ENCODE peak calls at places on chromosomes 2 and 18, in nine cellular contexts. M is upper lobe of right lung, Q is IMR-90, Z is mucosa of descending colon, V is NB4, X is bronchial epithelial cell, F is thoracic aorta, J is psoas muscle, I is BE2C. K is an unnamed sample.

GRCh38 chr18:32049393-32050161 is 31.0 kb downstream of the RNF125 start:
- DNase-seq in M (peak), Q (no peak), Z (peak), V (peak), X (peak), F (no peak), J (peak), I (no peak), K (peak)

GRCh38 chr18:1014496-1014895 is 109.8 kb downstream of the ADCYAP1 start:
- DNase-seq in M (no peak), Q (no peak), Z (no peak), V (no peak), X (no peak), F (no peak), J (no peak), I (peak), K (no peak)

GRCh38 chr2:239271471-239272255 is 129.2 kb downstream of the HDAC4 start:
- DNase-seq in M (no peak), Q (no peak), Z (no peak), V (no peak), X (no peak), F (no peak), J (no peak), I (no peak), K (no peak)

GRCh38 chr2:209977386-209978239 is 24.8 kb upstream of the RPE start:
- DNase-seq in M (no peak), Q (peak), Z (no peak), V (peak), X (peak), F (no peak), J (no peak), I (no peak), K (peak)

GRCh38 chr2:228731517-228731916 is 539.6 kb downstream of the PID1 start:
- DNase-seq in M (no peak), Q (peak), Z (no peak), V (no peak), X (peak), F (peak), J (no peak), I (no peak), K (no peak)

GRCh38 chr2:215929602-215930335 is 83.6 kb downstream of the MREG start:
- DNase-seq in M (no peak), Q (peak), Z (no peak), V (peak), X (peak), F (no peak), J (no peak), I (no peak), K (no peak)

GRCh38 chr2:120436885-120437603 is 91.1 kb downstream of the INHBB start:
- DNase-seq in M (no peak), Q (peak), Z (peak), V (peak), X (peak), F (no peak), J (no peak), I (no peak), K (peak)

GRCh38 chr2:165277295-165277694 is 38.1 kb downstream of the SCN2A start:
- DNase-seq in M (no peak), Q (peak), Z (no peak), V (no peak), X (peak), F (no peak), J (no peak), I (no peak), K (no peak)

GRCh38 chr2:172446524-172447063 is 19.2 kb downstream of the ITGA6 start:
- DNase-seq in M (no peak), Q (no peak), Z (no peak), V (no peak), X (peak), F (no peak), J (no peak), I (no peak), K (peak)

GRCh38 chr18:7839548-7839947 is 272.4 kb downstream of the PTPRM start:
- DNase-seq in M (no peak), Q (no peak), Z (no peak), V (no peak), X (no peak), F (no peak), J (no peak), I (no peak), K (no peak)

GRCh38 chr2:43453771-43454170 is 142.1 kb downstream of the THADA start:
- DNase-seq in M (no peak), Q (no peak), Z (no peak), V (no peak), X (no peak), F (no peak), J (no peak), I (no peak), K (no peak)

GRCh38 chr18:46497129-46497528 is 159.9 kb downstream of the LOXHD1 start:
- DNase-seq in M (no peak), Q (no peak), Z (peak), V (peak), X (peak), F (no peak), J (no peak), I (no peak), K (no peak)

GRCh38 chr2:65353927-65354326 is 78.5 kb downstream of the SPRED2 start:
- DNase-seq in M (no peak), Q (no peak), Z (peak), V (no peak), X (no peak), F (no peak), J (no peak), I (no peak), K (peak)

GRCh38 chr2:230793573-230794359 is 71.0 kb upstream of the ITM2C start:
- DNase-seq in M (no peak), Q (peak), Z (peak), V (peak), X (peak), F (peak), J (peak), I (no peak), K (peak)

GRCh38 chr2:106869512-106870276 is 16.3 kb downstream of the ST6GAL2 start:
- DNase-seq in M (no peak), Q (no peak), Z (no peak), V (no peak), X (no peak), F (no peak), J (no peak), I (no peak), K (no peak)

GRCh38 chr18:11053293-11053692 is 96.1 kb downstream of the PIEZO2 start:
- DNase-seq in M (no peak), Q (no peak), Z (no peak), V (no peak), X (no peak), F (no peak), J (no peak), I (no peak), K (no peak)

GRCh38 chr2:224909885-224910517 is 132.3 kb downstream of the DOCK10 start:
- DNase-seq in M (peak), Q (peak), Z (no peak), V (peak), X (peak), F (no peak), J (peak), I (no peak), K (no peak)

GRCh38 chr2:201969938-201970785 is 63.5 kb upstream of the FZD7 start:
- DNase-seq in M (no peak), Q (peak), Z (no peak), V (peak), X (no peak), F (no peak), J (no peak), I (no peak), K (no peak)

GRCh38 chr2:119408221-119408619 is 23.4 kb upstream of the TMEM37 start:
- DNase-seq in M (no peak), Q (no peak), Z (no peak), V (no peak), X (no peak), F (no peak), J (no peak), I (no peak), K (peak)

GRCh38 chr2:235232474-235233435 is 261.1 kb upstream of the AGAP1 start:
- DNase-seq in M (no peak), Q (no peak), Z (no peak), V (no peak), X (no peak), F (no peak), J (no peak), I (no peak), K (no peak)

GRCh38 chr2:111941531-111941930 is 43.1 kb downstream of the MERTK start:
- DNase-seq in M (no peak), Q (no peak), Z (no peak), V (no peak), X (no peak), F (no peak), J (no peak), I (no peak), K (no peak)

GRCh38 chr2:85438291-85439110 is 20.0 kb downstream of the SH2D6 start:
- DNase-seq in M (peak), Q (no peak), Z (no peak), V (peak), X (no peak), F (no peak), J (peak), I (peak), K (no peak)

GRCh38 chr2:69975136-69975852 is 13.9 kb upstream of the ASPRV1 start:
- DNase-seq in M (no peak), Q (no peak), Z (no peak), V (no peak), X (no peak), F (no peak), J (no peak), I (no peak), K (no peak)

GRCh38 chr18:32552421-32553030 is 81.8 kb upstream of the GAREM1 start:
- DNase-seq in M (no peak), Q (peak), Z (peak), V (peak), X (peak), F (peak), J (no peak), I (peak), K (peak)

GRCh38 chr2:102048465-102048864 is 56.7 kb downstream of the IL1R2 start:
- DNase-seq in M (no peak), Q (peak), Z (no peak), V (no peak), X (no peak), F (no peak), J (peak), I (no peak), K (no peak)

GRCh38 chr2:11681722-11682589 is 12.0 kb upstream of the NTSR2 start:
- DNase-seq in M (no peak), Q (no peak), Z (peak), V (peak), X (peak), F (no peak), J (peak), I (peak), K (peak)

GRCh38 chr2:196957442-196957841 is 30.9 kb upstream of the PGAP1 start:
- DNase-seq in M (no peak), Q (no peak), Z (no peak), V (no peak), X (no peak), F (no peak), J (no peak), I (no peak), K (no peak)

GRCh38 chr2:46163804-46164569 is 133.2 kb upstream of the EPAS1 start:
- DNase-seq in M (no peak), Q (peak), Z (peak), V (no peak), X (peak), F (no peak), J (no peak), I (no peak), K (no peak)

GRCh38 chr2:104378853-104379374 is 475.0 kb upstream of the POU3F3 start:
- DNase-seq in M (no peak), Q (no peak), Z (peak), V (peak), X (no peak), F (no peak), J (no peak), I (peak), K (peak)

GRCh38 chr2:109209941-109210340 is 80.9 kb downstream of the SH3RF3 start:
- DNase-seq in M (no peak), Q (no peak), Z (no peak), V (no peak), X (no peak), F (no peak), J (no peak), I (no peak), K (no peak)

GRCh38 chr2:66428986-66429612 is 5.8 kb upstream of the MEIS1 start:
- DNase-seq in M (no peak), Q (peak), Z (peak), V (peak), X (peak), F (no peak), J (no peak), I (no peak), K (peak)

GRCh38 chr18:63590368-63590767 is 3.2 kb downstream of the SERPINB13 start:
- DNase-seq in M (peak), Q (no peak), Z (no peak), V (peak), X (no peak), F (no peak), J (no peak), I (no peak), K (no peak)

GRCh38 chr2:6027066-6027465 is 334.9 kb downstream of the SOX11 start:
- DNase-seq in M (no peak), Q (no peak), Z (no peak), V (no peak), X (no peak), F (no peak), J (no peak), I (no peak), K (no peak)

GRCh38 chr2:232336241-232336736 is 42.3 kb upstream of the ALPP start:
- DNase-seq in M (peak), Q (no peak), Z (no peak), V (no peak), X (no peak), F (no peak), J (peak), I (no peak), K (no peak)

GRCh38 chr2:6186332-6187100 is 494.3 kb downstream of the SOX11 start:
- DNase-seq in M (no peak), Q (peak), Z (peak), V (no peak), X (peak), F (no peak), J (no peak), I (peak), K (peak)

GRCh38 chr2:143551946-143552655 is 422.9 kb downstream of the ARHGAP15 start:
- DNase-seq in M (no peak), Q (no peak), Z (no peak), V (no peak), X (no peak), F (no peak), J (no peak), I (no peak), K (no peak)

GRCh38 chr18:58947136-58947732 is 82.6 kb downstream of the ZNF532 start:
- DNase-seq in M (no peak), Q (no peak), Z (no peak), V (no peak), X (no peak), F (no peak), J (no peak), I (no peak), K (no peak)

GRCh38 chr2:106932644-106933043 is 46.7 kb upstream of the ST6GAL2 start:
- DNase-seq in M (no peak), Q (no peak), Z (no peak), V (no peak), X (no peak), F (no peak), J (no peak), I (no peak), K (no peak)

DNA sequence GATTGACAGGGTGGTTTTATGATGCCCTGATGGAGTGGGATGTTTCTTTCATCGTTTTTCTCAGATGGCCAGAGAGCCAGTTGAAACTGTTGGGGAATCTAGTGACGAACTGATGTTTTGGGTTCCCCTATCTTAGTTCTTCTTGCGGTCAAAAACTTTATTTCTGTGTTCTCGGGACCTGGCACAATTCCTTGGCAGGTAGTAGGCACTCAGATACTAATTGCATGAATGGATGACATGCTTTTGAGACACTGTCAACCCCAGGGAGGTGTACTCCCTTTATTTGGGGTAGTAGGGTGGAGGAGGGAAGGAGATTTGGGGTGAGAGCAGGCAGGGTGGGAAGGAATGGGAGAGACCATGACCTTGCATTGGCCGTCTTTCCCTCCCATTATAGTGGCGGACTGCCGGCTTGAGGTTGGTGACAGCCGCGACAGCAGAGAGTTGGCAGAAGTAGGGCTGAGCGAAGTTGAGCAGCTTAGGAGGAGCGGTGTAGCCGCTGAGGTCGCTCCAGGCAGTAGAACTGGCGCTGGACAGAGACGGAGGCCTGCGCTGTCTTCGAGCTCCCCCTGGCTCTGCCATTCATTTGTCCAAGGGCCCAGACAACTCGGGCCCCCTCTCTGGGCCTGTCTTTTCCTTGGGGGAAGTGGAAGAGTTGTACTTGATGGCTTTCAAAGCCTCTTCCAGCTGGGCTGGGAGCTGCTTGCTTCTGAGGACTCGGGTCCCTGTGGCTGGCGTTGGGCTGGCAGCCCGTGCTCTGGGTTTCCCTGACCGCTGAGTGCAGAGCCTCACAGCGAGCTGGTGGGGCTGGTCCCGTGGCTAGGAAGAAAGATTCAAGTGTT is 2.6 kb downstream of the TET3 start:
- DNase-seq in M (peak), Q (peak), Z (peak), V (peak), X (no peak), F (no peak), J (peak), I (no peak), K (peak)
- H3K4me3 ChIP-seq in M (peak), Q (no peak), Z (no peak), V (peak), X (peak), F (peak), J (peak), I (peak), K (peak)

GRCh38 chr2:8633186-8633734 is 48.6 kb upstream of the ID2 start:
- DNase-seq in M (no peak), Q (no peak), Z (no peak), V (no peak), X (no peak), F (no peak), J (no peak), I (no peak), K (no peak)

GRCh38 chr2:8632755-8633154 is 49.1 kb upstream of the ID2 start:
- DNase-seq in M (no peak), Q (no peak), Z (no peak), V (no peak), X (no peak), F (no peak), J (no peak), I (no peak), K (no peak)

GRCh38 chr2:8634466-8635172 is 47.2 kb upstream of the ID2 start:
- DNase-seq in M (no peak), Q (no peak), Z (no peak), V (no peak), X (no peak), F (no peak), J (no peak), I (no peak), K (no peak)

GRCh38 chr2:8636041-8636491 is 45.8 kb upstream of the ID2 start:
- DNase-seq in M (no peak), Q (peak), Z (no peak), V (no peak), X (no peak), F (no peak), J (no peak), I (no peak), K (no peak)

DNA sequence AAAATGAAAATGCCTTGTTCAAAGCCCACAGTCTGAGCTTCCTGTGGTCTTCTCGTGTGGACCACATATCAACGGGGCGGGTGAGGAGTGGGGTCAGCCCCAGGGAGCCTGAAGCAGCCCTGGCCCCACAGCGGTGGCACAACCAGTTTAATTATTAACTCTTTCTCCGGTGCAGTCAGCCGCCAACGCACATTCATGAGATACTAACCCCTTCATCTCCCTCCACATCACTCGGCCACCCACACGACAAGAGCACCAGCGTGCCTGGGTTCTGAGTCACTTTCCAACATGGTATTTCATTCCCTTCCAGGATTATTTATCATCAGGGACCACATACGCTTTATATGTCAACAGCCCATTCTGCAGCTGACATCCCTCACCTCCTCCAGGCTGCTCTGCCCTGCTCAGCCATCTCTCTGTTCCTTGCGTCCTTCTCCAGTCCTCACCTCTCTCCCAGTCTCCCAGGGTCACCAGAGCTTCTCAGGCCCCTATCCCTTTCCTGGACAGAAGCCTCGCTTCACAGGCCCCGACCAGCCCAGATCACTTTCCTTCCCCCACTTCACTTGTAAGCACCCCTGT is 48.0 kb upstream of the ID2 start:
- DNase-seq in M (peak), Q (peak), Z (no peak), V (no peak), X (peak), F (no peak), J (no peak), I (no peak), K (peak)
- H3K4me3 ChIP-seq in M (no peak), Q (no peak), Z (no peak), V (no peak), X (no peak), F (no peak), J (no peak), I (no peak), K (no peak)

GRCh38 chr2:96207778-96208143 is 866 bp downstream of the STARD7 start:
- DNase-seq in M (no peak), Q (no peak), Z (no peak), V (no peak), X (no peak), F (no peak), J (no peak), I (no peak), K (no peak)

GRCh38 chr2:96207073-96207777 is 1.4 kb downstream of the STARD7 start:
- DNase-seq in M (no peak), Q (no peak), Z (no peak), V (no peak), X (no peak), F (no peak), J (no peak), I (no peak), K (no peak)

GRCh38 chr2:96205238-96205637 is 3.4 kb downstream of the STARD7 start:
- DNase-seq in M (no peak), Q (no peak), Z (no peak), V (no peak), X (peak), F (no peak), J (no peak), I (no peak), K (no peak)

GRCh38 chr2:96204836-96205235 is 3.8 kb downstream of the STARD7 start:
- DNase-seq in M (no peak), Q (no peak), Z (no peak), V (no peak), X (no peak), F (no peak), J (no peak), I (no peak), K (no peak)

GRCh38 chr2:96205888-96206287 is 2.7 kb downstream of the STARD7 start:
- DNase-seq in M (no peak), Q (peak), Z (no peak), V (no peak), X (peak), F (no peak), J (no peak), I (no peak), K (peak)
- H3K4me3 ChIP-seq in M (peak), Q (peak), Z (no peak), V (peak), X (no peak), F (peak), J (peak), I (peak), K (peak)

DNA sequence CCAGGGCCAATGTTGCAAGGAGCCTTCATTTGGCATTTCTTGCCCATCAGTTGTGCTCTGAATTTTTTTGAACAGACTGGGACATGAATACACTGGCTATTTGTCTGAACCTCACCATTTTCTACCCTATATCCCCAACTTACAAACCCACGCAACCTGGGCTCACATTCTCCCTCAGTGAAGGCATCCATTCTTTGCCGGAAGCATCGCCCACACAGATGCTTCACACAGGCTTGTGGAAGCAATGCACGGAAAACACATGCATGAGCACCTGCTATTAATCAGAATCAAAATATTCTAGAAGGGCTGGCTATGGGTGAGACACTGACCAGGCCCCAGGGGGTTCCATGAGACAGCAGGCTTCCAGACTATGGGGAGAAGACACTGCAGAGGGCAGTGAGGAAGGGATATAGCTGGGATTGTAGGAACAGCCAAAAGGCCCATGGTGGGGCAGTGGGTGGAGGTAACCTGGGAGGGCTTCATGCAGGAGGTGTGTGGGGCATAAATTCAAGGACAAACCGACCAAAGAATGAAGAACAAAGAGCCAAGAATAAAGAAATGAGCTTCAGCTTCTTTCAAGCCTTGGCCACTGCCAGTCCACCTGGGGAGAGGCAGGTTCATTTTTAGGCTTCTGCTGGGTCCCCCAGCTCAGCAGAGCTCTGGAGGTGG is 261.5 kb downstream of the CELF4 start:
- DNase-seq in M (no peak), Q (no peak), Z (no peak), V (no peak), X (no peak), F (no peak), J (no peak), I (no peak), K (no peak)
- H3K4me3 ChIP-seq in M (no peak), Q (no peak), Z (no peak), V (no peak), X (no peak), F (no peak), J (no peak), I (no peak), K (no peak)